ENCODE peak calls at places on chromosomes 1 and 21, in four cellular contexts. B is suprapubic skin, U is breast epithelium, M is endothelial cell of umbilical vein. C is an unnamed sample.

GRCh38 chr21:28932717-28933116 is 60.0 kb downstream of the LTN1 start:
- DNase-seq in M (no peak), B (no peak), U (no peak), C (no peak)

GRCh38 chr1:10031461-10031860 is 1.3 kb upstream of the UBE4B start:
- DNase-seq in M (no peak), B (no peak), U (no peak), C (no peak)

GRCh38 chr1:208604295-208604694 is 360.1 kb upstream of the PLXNA2 start:
- DNase-seq in U (no peak), M (no peak), B (no peak), C (no peak)

GRCh38 chr1:3886106-3886670 is 13.9 kb downstream of the C1orf174 start:
- DNase-seq in M (no peak), B (no peak), U (no peak), C (no peak)

GRCh38 chr21:45469273-45470086 is 64.5 kb downstream of the COL18A1 start:
- DNase-seq in U (no peak), M (no peak), B (no peak), C (no peak)

GRCh38 chr1:183871142-183871541 is 66.2 kb downstream of the RGL1 start:
- DNase-seq in M (peak; percentile 93), U (no peak), B (no peak), C (no peak)

GRCh38 chr1:101438359-101438758 is 201.5 kb downstream of the S1PR1 start:
- DNase-seq in U (no peak), M (peak; percentile 59), B (no peak), C (no peak)

GRCh38 chr1:108845991-108846390 is 10.9 kb downstream of the AKNAD1 start:
- DNase-seq in B (no peak), M (no peak), U (peak; percentile 45), C (no peak)

GRCh38 chr1:1929639-1930545 is 10.8 kb upstream of the TMEM52 start:
- DNase-seq in U (no peak), B (peak; percentile 49), M (no peak), C (peak; percentile 7)

GRCh38 chr1:183419399-183419798 is 1.2 kb upstream of the NMNAT2 start:
- DNase-seq in M (no peak), U (no peak), B (no peak), C (no peak)

GRCh38 chr1:21024918-21025317 is 151.8 kb downstream of the EIF4G3 start:
- DNase-seq in U (no peak), M (no peak), B (no peak), C (no peak)

GRCh38 chr1:80645621-80646020 is 1155.1 kb upstream of the ADGRL2 start:
- DNase-seq in M (no peak), B (no peak), U (no peak), C (no peak)

GRCh38 chr1:119327066-119327435 is 41.5 kb upstream of the HAO2 start:
- DNase-seq in U (no peak), B (no peak), M (no peak), C (no peak)

GRCh38 chr1:224237094-224237881 is 54.2 kb downstream of the DEGS1 start:
- DNase-seq in M (no peak), B (no peak), U (no peak), C (no peak)

GRCh38 chr1:169109561-169110134 is 3.2 kb downstream of the ATP1B1 start:
- DNase-seq in M (peak; percentile 68), B (no peak), U (peak; percentile 62), C (peak; percentile 84)

GRCh38 chr1:119372493-119373086 is 4.0 kb downstream of the HAO2 start:
- DNase-seq in B (no peak), U (no peak), M (no peak), C (peak; percentile 55)

GRCh38 chr1:38941527-38942019 is at the start of gene RHBDL2:
- DNase-seq in U (peak; percentile 63), M (peak; percentile 15), B (peak; percentile 65), C (peak; percentile 82)

GRCh38 chr1:89671775-89672488 is 39.0 kb downstream of the LRRC8C start:
- DNase-seq in B (no peak), U (no peak), M (peak; percentile 59), C (no peak)

GRCh38 chr1:178768423-178768822 is 43.4 kb downstream of the RALGPS2 start:
- DNase-seq in U (no peak), M (no peak), B (no peak), C (no peak)

GRCh38 chr1:107389410-107390075 is 248.7 kb downstream of the NTNG1 start:
- DNase-seq in M (no peak), B (no peak), U (no peak), C (no peak)

GRCh38 chr1:61853545-61853944 is 111.3 kb downstream of the PATJ start:
- DNase-seq in M (peak; percentile 73), B (no peak), U (no peak), C (no peak)

GRCh38 chr1:182552527-182552926 is 36.5 kb downstream of the RNASEL start:
- DNase-seq in B (no peak), M (no peak), U (no peak), C (no peak)

GRCh38 chr1:31913968-31914367 is 24.2 kb downstream of the PTP4A2 start:
- DNase-seq in M (no peak), U (no peak), B (no peak), C (no peak)

GRCh38 chr1:189658381-189658780 is 819.3 kb downstream of the BRINP3 start:
- DNase-seq in B (no peak), M (no peak), U (no peak), C (no peak)

GRCh38 chr1:58317694-58318093 is 228.8 kb downstream of the OMA1 start:
- DNase-seq in U (no peak), B (no peak), M (no peak), C (no peak)

GRCh38 chr1:145982010-145982723 is 14.2 kb downstream of the TXNIP start:
- DNase-seq in M (peak; percentile 66), U (no peak), B (peak; percentile 56), C (no peak)

DNA sequence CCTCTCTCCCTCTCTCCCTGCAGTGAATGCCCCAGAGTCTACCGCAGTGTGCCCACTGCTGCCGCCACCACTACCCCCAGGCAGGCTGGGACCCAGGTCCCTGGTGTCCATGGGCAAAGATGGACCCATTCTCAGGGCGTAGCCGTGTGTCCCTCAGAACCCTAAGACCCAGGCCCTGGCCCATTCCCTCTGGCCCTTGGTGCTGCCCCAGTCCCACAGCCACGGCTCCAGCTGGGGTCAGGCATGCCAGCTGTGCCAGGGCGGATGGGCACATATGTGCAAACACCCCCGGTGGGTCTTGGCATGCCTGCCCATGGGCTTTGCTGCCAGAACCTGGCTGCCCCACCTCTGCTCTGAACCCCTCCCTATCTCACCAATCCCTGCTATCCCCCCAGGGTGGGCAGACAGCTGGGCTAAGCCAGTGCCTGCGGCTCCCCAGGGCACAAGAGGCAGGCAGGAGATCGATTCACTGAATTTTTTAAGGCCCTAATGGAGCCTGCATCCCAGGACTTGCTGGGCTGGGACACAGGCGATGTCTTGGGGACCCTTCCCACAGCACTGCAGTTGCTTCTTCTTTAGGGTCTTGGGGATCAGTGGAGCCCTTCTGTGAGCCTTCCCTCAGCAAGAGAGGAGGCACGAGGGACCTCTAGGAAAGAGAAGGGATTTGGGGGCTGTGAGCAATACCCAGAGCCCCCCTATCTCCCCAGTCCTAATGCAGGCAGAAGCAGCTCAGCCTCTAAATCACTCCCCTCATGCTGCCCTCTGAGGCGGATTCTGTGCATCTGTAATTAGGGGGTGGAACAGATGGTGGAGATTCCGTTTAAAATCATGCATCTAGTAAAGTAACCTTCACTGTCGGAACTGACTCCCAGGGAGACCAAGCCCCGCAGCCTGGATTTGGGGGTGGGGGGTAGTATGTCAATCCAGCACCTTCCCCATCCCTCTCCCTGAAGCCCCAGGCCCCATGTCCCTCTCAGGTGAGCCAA is 10.3 kb downstream of the AHDC1 start:
- DNase-seq in M (no peak), B (no peak), U (no peak), C (no peak)
- H3K4me3 ChIP-seq in M (no peak overlapping the region), B (no peak overlapping the region), U (peak overlapping the region; percentile 5), C (no peak overlapping the region)

DNA sequence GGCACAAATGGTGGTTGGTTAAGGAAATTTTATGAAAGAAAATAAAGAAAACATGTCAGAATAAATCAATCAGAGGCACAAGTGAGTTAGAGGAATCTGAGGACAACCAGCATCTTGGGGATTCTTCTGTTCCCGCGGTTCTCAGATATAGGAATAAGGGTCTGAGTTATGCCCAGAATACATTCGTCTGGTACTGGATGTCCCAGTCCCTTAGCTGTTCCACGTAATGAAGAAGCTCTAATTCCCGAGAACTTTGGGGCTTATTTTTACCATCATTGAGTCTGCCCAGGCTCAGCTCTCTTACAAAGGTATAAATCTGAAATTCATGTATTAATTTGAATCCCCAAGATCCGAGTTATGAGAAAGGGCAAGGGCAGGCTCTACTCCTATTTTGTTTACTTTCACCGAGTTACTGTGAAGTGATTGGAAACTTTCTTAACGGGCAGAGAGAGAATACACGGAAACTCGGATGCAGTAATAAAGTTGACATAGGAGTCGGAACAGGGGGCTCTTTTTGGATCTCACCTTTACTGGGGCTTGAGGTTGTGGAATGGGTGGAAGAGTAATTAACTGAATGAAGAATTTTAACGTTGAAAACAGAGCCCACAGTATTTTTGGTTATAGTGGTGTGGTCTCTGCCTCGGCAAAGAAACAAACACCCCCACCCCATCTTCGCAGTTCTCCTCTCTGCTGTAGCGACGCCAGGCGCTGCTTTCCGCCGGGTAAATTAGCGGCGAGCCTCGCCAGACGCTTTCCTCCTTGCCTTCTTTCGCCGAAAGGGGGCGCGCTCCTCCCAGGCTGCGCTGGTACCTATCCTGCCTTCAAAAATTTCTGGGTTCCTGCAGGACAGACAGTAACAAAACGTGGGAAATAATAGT is 7.1 kb downstream of the PRRX1 start:
- DNase-seq in U (no peak), B (no peak), M (peak; percentile 43), C (peak; percentile 65)
- TF ChIP-seq POLR2AphosphoS5 in U (peak; percentile 17), B (no peak), M (no peak), C (no peak)

DNA sequence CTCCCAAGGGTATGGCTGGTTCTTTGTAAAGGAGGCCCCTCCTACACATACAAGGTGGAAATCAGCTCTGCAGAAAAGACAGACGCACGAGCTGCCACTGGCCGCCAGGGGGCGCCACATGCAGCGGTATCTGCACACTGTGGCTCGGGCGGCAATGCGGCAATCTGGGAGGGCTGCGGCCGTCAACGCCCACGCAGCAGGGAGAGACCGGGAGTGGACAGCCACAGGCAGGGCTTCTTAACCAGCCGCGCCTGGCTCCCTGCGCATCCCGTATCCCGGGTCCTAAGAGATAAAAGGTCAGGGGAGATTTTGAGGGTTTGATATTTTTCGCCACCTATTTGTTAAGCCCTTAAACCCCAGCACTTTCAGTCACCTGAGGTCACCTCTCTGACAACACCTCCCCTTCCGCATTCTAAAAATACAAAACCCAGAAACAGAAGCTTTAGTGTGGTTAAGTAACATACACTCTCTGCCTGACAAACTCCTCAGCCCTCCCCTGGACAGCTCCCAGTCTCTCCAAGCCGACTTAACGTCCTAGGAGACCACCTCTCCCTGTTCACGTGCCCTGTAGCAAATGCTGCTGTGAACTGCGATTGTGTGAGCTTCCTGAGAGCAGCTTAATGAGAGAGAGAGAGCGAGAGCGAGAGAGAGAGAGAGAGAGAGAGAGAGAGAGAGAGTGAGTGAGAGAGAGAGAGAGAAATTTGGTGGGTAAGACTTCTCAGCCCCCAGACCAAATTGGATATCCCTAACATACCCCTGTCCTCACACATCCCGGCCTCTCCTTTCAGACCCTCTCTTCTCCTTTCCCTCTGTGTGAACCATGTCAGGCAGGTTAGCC is 13.5 kb upstream of the KCNA2 start:
- DNase-seq in M (peak; percentile 60), B (peak; percentile 85), U (peak; percentile 70), C (peak; percentile 88)
- TF ChIP-seq POLR2A in M (no peak), B (no peak), U (no peak), C (no peak)

GRCh38 chr1:201369209-201369608 is 8.3 kb downstream of the TNNT2 start:
- DNase-seq in M (no peak), U (no peak), B (no peak), C (no peak)
- H3K4me3 ChIP-seq in M (no peak overlapping the region), U (no peak overlapping the region), B (no peak overlapping the region), C (no peak overlapping the region)